ENCODE peak calls at places on chromosomes 13 and 19, in four cellular contexts. S is endodermal cell, C is transverse colon, D is PC-9. W is an unnamed sample.

GRCh38 chr19:273393-273792 is 17.8 kb downstream of the PLPP2 start:
- DNase-seq in S (no peak), C (no peak), D (no peak), W (no peak)

GRCh38 chr13:35514801-35515502 is 38.5 kb upstream of the MAB21L1 start:
- DNase-seq in S (no peak), C (no peak), D (no peak), W (no peak)

GRCh38 chr13:31970237-31970930 is 61.2 kb upstream of the FRY start:
- DNase-seq in S (no peak), C (no peak), D (no peak), W (no peak)

GRCh38 chr19:35828694-35829301 is 16.2 kb upstream of the PRODH2 start:
- DNase-seq in S (peak; percentile 93), C (peak; percentile 38), D (no peak), W (peak; percentile 77)

GRCh38 chr19:46975918-46976782 is 43.5 kb upstream of the NPAS1 start:
- DNase-seq in S (peak; percentile 86), C (peak; percentile 76), D (peak; percentile 85), W (peak; percentile 91)

GRCh38 chr19:41999071-41999877 is 5.2 kb upstream of the ATP1A3 start:
- DNase-seq in S (peak; percentile 78), C (no peak), D (no peak), W (peak; percentile 58)

GRCh38 chr13:25034173-25034572 is 61.8 kb upstream of the PABPC3 start:
- DNase-seq in S (no peak), C (no peak), D (no peak), W (no peak)

GRCh38 chr13:37700887-37701286 is 102.3 kb upstream of the POSTN start:
- DNase-seq in S (no peak), C (no peak), D (no peak), W (no peak)

GRCh38 chr13:72523049-72523448 is 204.4 kb downstream of the MZT1 start:
- DNase-seq in S (no peak), C (no peak), D (no peak), W (no peak)

GRCh38 chr13:49807681-49808080 is 15.2 kb upstream of the KPNA3 start:
- DNase-seq in S (no peak), C (no peak), D (no peak), W (no peak)

GRCh38 chr13:37602743-37603381 is 4.3 kb upstream of the POSTN start:
- DNase-seq in S (no peak), C (no peak), D (no peak), W (no peak)

GRCh38 chr13:27405521-27406134 is 18.8 kb upstream of the GTF3A start:
- DNase-seq in S (no peak), C (peak; percentile 48), D (no peak), W (no peak)

GRCh38 chr19:6556480-6556879 is 25.7 kb downstream of the TNFSF9 start:
- DNase-seq in S (no peak), C (no peak), D (no peak), W (no peak)

GRCh38 chr13:28568286-28568685 is 73.4 kb upstream of the FLT1 start:
- DNase-seq in S (no peak), C (peak; percentile 36), D (no peak), W (peak; percentile 65)

GRCh38 chr13:46858776-46859175 is 38.1 kb downstream of the HTR2A start:
- DNase-seq in S (no peak), C (no peak), D (no peak), W (no peak)

GRCh38 chr19:34274284-34274826 is 20.0 kb downstream of the GARRE1 start:
- DNase-seq in S (no peak), C (no peak), D (no peak), W (no peak)

GRCh38 chr13:102236830-102237621 is 164.8 kb downstream of the FGF14 start:
- DNase-seq in S (peak; percentile 59), C (no peak), D (no peak), W (no peak)

GRCh38 chr13:48235100-48235813 is 2.3 kb downstream of the ITM2B start:
- DNase-seq in S (peak; percentile 68), C (peak; percentile 28), D (peak; percentile 39), W (no peak)

GRCh38 chr19:15587663-15588062 is 27.4 kb upstream of the CYP4F8 start:
- DNase-seq in S (no peak), C (peak; percentile 16), D (no peak), W (no peak)

GRCh38 chr13:98307392-98307743 is 130.3 kb upstream of the RNF113B start:
- DNase-seq in S (no peak), C (no peak), D (no peak), W (no peak)

GRCh38 chr13:20945952-20946383 is 43.4 kb upstream of the XPO4 start:
- DNase-seq in S (peak; percentile 67), C (peak; percentile 22), D (no peak), W (peak; percentile 20)

GRCh38 chr13:39451860-39452301 is 151.1 kb downstream of the LHFPL6 start:
- DNase-seq in S (no peak), C (peak; percentile 11), D (no peak), W (peak; percentile 71)

DNA sequence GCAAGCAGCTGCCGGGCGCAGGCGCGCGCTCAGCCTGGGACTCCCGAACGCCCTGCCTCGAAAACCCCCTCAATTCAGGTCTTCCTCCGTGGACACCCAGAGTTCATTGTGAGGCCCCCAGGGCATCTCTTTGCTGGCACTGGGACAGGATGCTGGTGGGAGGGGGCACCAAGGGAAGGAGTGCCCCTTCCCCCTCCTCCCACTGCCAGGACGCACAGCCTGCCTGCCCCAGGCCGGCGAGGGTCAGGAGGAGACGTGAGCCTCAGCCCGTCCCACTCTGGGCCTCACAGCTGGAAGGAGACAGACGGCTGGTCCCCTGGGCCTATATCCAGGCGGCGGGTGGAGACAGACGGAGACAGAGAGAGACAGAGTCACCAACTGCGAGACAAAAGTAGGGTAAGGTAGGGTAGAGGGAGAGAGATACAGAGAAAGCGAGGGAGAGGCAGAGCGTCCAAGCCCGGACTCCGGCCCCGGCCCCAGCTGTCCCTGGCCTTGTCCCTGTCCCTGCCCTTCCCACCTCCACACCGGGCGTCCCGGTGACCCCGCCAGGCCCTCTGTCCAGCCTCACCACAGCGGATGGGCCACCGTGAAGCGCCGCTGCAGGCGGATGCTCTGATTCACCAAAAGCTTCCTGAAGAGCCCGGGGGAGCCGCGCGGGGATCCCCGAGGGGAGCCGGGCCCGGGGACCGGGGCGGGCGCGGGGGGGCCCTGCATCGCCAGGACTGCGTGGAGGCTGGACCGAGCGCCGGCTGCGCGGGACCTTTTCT is at the start of gene PDE4C:
- DNase-seq in S (peak; percentile 72), C (no peak), D (no peak), W (peak; percentile 66)
- H3K27ac ChIP-seq in S (no peak within 1 kb of the TSS), C (peak within 1 kb of the TSS; percentile 62), D (no peak within 1 kb of the TSS), W (peak within 1 kb of the TSS; percentile 79)

DNA sequence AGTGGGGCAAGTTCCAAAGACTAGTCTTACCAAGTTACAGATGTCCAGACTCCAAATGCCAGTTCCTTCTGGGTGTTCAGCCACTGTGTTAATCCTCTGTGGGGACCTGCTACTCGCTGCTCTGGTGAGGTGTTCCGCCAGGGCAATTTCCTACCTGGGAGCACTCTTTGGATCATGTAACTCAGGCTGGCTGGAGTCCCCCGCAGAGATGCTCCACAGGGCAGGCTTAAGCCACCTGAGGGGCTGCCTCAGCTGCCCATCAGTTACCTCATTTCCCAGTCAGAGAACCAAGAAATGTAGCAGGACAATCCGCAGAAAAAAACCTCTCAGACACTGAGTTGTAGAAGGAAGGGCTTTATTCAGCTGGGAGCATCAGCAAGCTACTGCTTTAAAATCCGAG is 133.8 kb downstream of the ZNF737 start:
- DNase-seq in S (no peak), C (no peak), D (no peak), W (no peak)
- H3K27ac ChIP-seq in S (no peak overlapping the region), C (no peak overlapping the region), D (no peak overlapping the region), W (no peak overlapping the region)

GRCh38 chr13:113252516-113252915 is 43.1 kb downstream of the CUL4A start:
- DNase-seq in S (no peak), C (no peak), D (no peak), W (no peak)
- H3K27ac ChIP-seq in S (no peak overlapping the region), C (no peak overlapping the region), D (no peak overlapping the region), W (no peak overlapping the region)

GRCh38 chr13:30829145-30829544 is 76.9 kb upstream of the MEDAG start:
- DNase-seq in S (no peak), C (no peak), D (peak; percentile 91), W (no peak)
- H3K27ac ChIP-seq in S (no peak overlapping the region), C (no peak overlapping the region), D (peak overlapping the region; percentile 86), W (no peak overlapping the region)

DNA sequence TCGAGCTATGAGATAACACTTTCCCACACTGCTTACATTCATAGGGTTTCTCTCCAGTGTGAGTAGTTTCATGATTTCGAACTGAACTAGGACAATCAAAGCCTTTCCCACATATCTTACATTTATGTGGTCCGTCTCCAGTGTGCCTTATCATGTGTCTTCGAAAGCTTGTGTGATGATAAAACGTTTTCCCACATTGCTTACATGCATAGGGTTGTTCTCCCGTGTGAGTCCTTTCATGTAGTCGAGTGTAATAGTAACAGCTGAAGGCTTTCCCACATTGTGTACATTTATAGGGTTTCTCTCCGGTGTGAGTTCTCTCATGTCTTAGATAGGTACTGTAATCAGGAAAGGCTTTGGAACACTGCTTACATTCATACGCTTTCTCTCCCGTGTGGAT is 16.3 kb downstream of the ZNF823 start:
- DNase-seq in S (no peak), C (no peak), D (no peak), W (no peak)
- H3K27ac ChIP-seq in S (no peak overlapping the region), C (no peak overlapping the region), D (no peak overlapping the region), W (no peak overlapping the region)

DNA sequence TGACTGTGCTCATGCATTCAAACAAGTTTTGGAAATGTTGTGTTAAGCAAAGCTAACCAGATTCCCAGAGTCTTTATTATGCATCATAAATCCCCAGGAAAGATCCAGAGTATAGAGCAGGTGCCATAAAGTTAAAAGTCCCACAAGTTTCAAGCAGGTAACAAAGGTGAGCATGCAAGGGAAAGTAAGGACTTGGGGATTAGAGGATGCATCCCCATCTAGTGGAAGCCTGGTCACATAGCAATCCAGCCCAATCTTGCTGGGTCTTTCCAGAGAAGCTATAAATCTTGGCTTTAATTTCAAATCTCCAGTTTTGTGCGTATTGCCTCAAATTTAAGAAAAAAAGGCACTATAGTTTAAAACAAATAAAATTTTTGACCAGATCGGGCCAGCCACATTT is 72.7 kb downstream of the ZNF254 start:
- DNase-seq in S (peak; percentile 37), C (no peak), D (peak; percentile 43), W (no peak)
- H3K27ac ChIP-seq in S (no peak overlapping the region), C (no peak overlapping the region), D (no peak overlapping the region), W (no peak overlapping the region)

GRCh38 chr19:33005440-33005839 is 33.4 kb downstream of the FAAP24 start:
- DNase-seq in S (peak; percentile 64), C (no peak), D (peak; percentile 89), W (no peak)
- H3K27ac ChIP-seq in S (no peak overlapping the region), C (no peak overlapping the region), D (peak overlapping the region; percentile 16), W (no peak overlapping the region)

GRCh38 chr13:111034811-111035210 is 80.3 kb upstream of the ARHGEF7 start:
- DNase-seq in S (no peak), C (no peak), D (no peak), W (no peak)

GRCh38 chr13:111027481-111028439 is 87.3 kb upstream of the ARHGEF7 start:
- DNase-seq in S (no peak), C (no peak), D (no peak), W (no peak)

GRCh38 chr13:111029957-111030609 is 85.0 kb upstream of the ARHGEF7 start:
- DNase-seq in S (no peak), C (no peak), D (no peak), W (no peak)

GRCh38 chr13:111033172-111034133 is 81.7 kb upstream of the ARHGEF7 start:
- DNase-seq in S (no peak), C (no peak), D (no peak), W (no peak)

DNA sequence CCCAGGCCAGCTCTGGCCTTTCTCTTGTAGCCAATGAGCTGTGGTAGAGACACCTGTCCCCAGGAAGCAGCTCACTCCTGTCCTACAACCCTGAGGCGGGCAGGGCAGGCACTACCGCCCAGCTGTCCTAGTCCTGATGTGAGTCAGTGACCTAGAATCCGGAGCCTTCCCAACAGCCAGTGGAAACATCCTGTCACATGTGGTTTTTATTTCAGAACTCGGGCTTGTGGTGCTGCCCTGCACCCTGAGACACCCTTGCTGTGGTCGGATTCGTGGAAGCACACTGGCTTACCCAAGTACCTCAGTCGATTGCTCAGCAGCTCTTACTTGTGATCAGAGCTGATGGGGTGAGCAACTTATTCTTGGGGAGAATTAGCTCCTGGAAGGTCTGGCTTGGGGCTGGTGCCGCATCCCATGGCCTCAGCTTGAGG is 83.6 kb upstream of the ARHGEF7 start:
- DNase-seq in S (no peak), C (peak; percentile 17), D (no peak), W (no peak)
- H3K27ac ChIP-seq in S (no peak overlapping the region), C (no peak overlapping the region), D (no peak overlapping the region), W (no peak overlapping the region)

W was measured in heart left ventricle.